ENCODE peak calls at places on chromosomes 13 and 19, in four cellular contexts. A, V, S and M are unnamed samples.

GRCh38 chr13:20461481-20461859 is 64.2 kb downstream of the CRYL1 start:
- DNase-seq in A (no peak), V (peak), S (no peak), M (no peak)

GRCh38 chr13:49371943-49372636 is 71.8 kb downstream of the CAB39L start:
- DNase-seq in A (peak), V (no peak), S (no peak), M (no peak)

GRCh38 chr19:52170304-52170703 is 1.1 kb downstream of the ZNF836 start:
- DNase-seq in A (peak), V (no peak), S (no peak), M (no peak)

GRCh38 chr19:46825731-46826055 is 25.0 kb downstream of the AP2S1 start:
- DNase-seq in A (no peak), V (no peak), S (no peak), M (no peak)

GRCh38 chr19:4375164-4375619 is 25.2 kb downstream of the SH3GL1 start:
- DNase-seq in A (no peak), V (no peak), S (no peak), M (no peak)

GRCh38 chr19:35288843-35289355 is 3.1 kb upstream of the MAG start:
- DNase-seq in A (no peak), V (no peak), S (no peak), M (no peak)

GRCh38 chr13:110850840-110851239 is 64.0 kb downstream of the ANKRD10 start:
- DNase-seq in A (no peak), V (no peak), S (no peak), M (no peak)

GRCh38 chr19:48444129-48444932 is 1.5 kb upstream of the GRWD1 start:
- DNase-seq in A (no peak), V (no peak), S (no peak), M (peak)

GRCh38 chr13:21971662-21972635 is 301.1 kb downstream of the FGF9 start:
- DNase-seq in A (no peak), V (peak), S (no peak), M (no peak)

GRCh38 chr13:102642475-102642874 is 45.7 kb downstream of the TPP2 start:
- DNase-seq in A (peak), V (no peak), S (no peak), M (no peak)

GRCh38 chr13:76812206-76812882 is 73.9 kb downstream of the KCTD12 start:
- DNase-seq in A (no peak), V (no peak), S (no peak), M (no peak)

GRCh38 chr13:93689333-93689732 is 462.7 kb downstream of the GPC6 start:
- DNase-seq in A (no peak), V (no peak), S (no peak), M (no peak)

GRCh38 chr13:29754486-29754806 is 96.0 kb downstream of the UBL3 start:
- DNase-seq in A (no peak), V (peak), S (no peak), M (no peak)

GRCh38 chr13:30679483-30680330 is 55.6 kb upstream of the ALOX5AP start:
- DNase-seq in A (no peak), V (peak), S (no peak), M (no peak)

GRCh38 chr13:41985788-41986508 is 25.0 kb upstream of the VWA8 start:
- DNase-seq in A (peak), V (peak), S (no peak), M (no peak)

GRCh38 chr19:57167385-57167784 is at the start of gene DUXA:
- DNase-seq in A (no peak), V (no peak), S (no peak), M (no peak)

GRCh38 chr13:100898431-100898830 is 223.8 kb upstream of the TMTC4 start:
- DNase-seq in A (no peak), V (peak), S (no peak), M (no peak)